ENCODE peak calls at places on chromosomes 2 and 18, in ten cellular contexts. One of them, this sample, is unnamed.

GRCh38 chr2:112646791-112647720 is 1.3 kb downstream of the SLC20A1 start:
- DNase-seq in activated CD8-positive, alpha-beta memory T cell treated with anti-CD3 and anti-CD28 coated beads, Interleukin-2, amount 50 U/mL, for 48 hours: no peak
- DNase-seq in cortex of kidney: no peak
- DNase-seq in foreskin fibroblast: no peak
- DNase-seq in NCI-H1105 treated with DMSO at 0.1 percent for 48 hours: peak; percentile 25
- DNase-seq in LHCN-M2: no peak
- DNase-seq in NCI-H748 treated with DMSO at 0.1 percent for 48 hours: peak; percentile 36
- DNase-seq in activated gamma-delta T cell treated with Interleukin-2 at 50 U/mL for 16 hours: no peak
- DNase-seq in NCI-H2029: peak; percentile 13
- DNase-seq in Calu3: no peak
- DNase-seq in this sample: no peak

GRCh38 chr2:226705965-226706364 is 93.7 kb downstream of the IRS1 start:
- DNase-seq in NCI-H1105 treated with DMSO at 0.1 percent for 48 hours: no peak
- DNase-seq in LHCN-M2: no peak
- DNase-seq in foreskin fibroblast: no peak
- DNase-seq in activated CD8-positive, alpha-beta memory T cell treated with anti-CD3 and anti-CD28 coated beads, Interleukin-2, amount 50 U/mL, for 48 hours: no peak
- DNase-seq in cortex of kidney: no peak
- DNase-seq in Calu3: no peak
- DNase-seq in activated gamma-delta T cell treated with Interleukin-2 at 50 U/mL for 16 hours: no peak
- DNase-seq in NCI-H748 treated with DMSO at 0.1 percent for 48 hours: no peak
- DNase-seq in NCI-H2029: no peak
- DNase-seq in this sample: no peak

GRCh38 chr18:13443546-13443945 is 225.0 kb downstream of the LDLRAD4 start:
- DNase-seq in activated CD8-positive, alpha-beta memory T cell treated with anti-CD3 and anti-CD28 coated beads, Interleukin-2, amount 50 U/mL, for 48 hours: peak; percentile 22
- DNase-seq in activated gamma-delta T cell treated with Interleukin-2 at 50 U/mL for 16 hours: no peak
- DNase-seq in NCI-H1105 treated with DMSO at 0.1 percent for 48 hours: no peak
- DNase-seq in Calu3: no peak
- DNase-seq in cortex of kidney: no peak
- DNase-seq in LHCN-M2: no peak
- DNase-seq in NCI-H748 treated with DMSO at 0.1 percent for 48 hours: no peak
- DNase-seq in foreskin fibroblast: no peak
- DNase-seq in NCI-H2029: no peak
- DNase-seq in this sample: no peak

GRCh38 chr18:74869904-74870863 is 272.5 kb downstream of the ZNF407 start:
- DNase-seq in activated gamma-delta T cell treated with Interleukin-2 at 50 U/mL for 16 hours: no peak
- DNase-seq in foreskin fibroblast: no peak
- DNase-seq in cortex of kidney: no peak
- DNase-seq in NCI-H1105 treated with DMSO at 0.1 percent for 48 hours: no peak
- DNase-seq in NCI-H2029: no peak
- DNase-seq in NCI-H748 treated with DMSO at 0.1 percent for 48 hours: no peak
- DNase-seq in activated CD8-positive, alpha-beta memory T cell treated with anti-CD3 and anti-CD28 coated beads, Interleukin-2, amount 50 U/mL, for 48 hours: no peak
- DNase-seq in LHCN-M2: peak; percentile 26
- DNase-seq in Calu3: no peak
- DNase-seq in this sample: peak; percentile 1

GRCh38 chr18:79912994-79913831 is 38.2 kb downstream of the SLC66A2 start:
- DNase-seq in foreskin fibroblast: no peak
- DNase-seq in NCI-H748 treated with DMSO at 0.1 percent for 48 hours: no peak
- DNase-seq in Calu3: no peak
- DNase-seq in NCI-H1105 treated with DMSO at 0.1 percent for 48 hours: no peak
- DNase-seq in cortex of kidney: no peak
- DNase-seq in NCI-H2029: no peak
- DNase-seq in LHCN-M2: no peak
- DNase-seq in activated CD8-positive, alpha-beta memory T cell treated with anti-CD3 and anti-CD28 coated beads, Interleukin-2, amount 50 U/mL, for 48 hours: peak; percentile 43
- DNase-seq in activated gamma-delta T cell treated with Interleukin-2 at 50 U/mL for 16 hours: no peak
- DNase-seq in this sample: no peak

GRCh38 chr2:217799553-217800432 is 203.0 kb downstream of the TNS1 start:
- DNase-seq in NCI-H2029: no peak
- DNase-seq in activated CD8-positive, alpha-beta memory T cell treated with anti-CD3 and anti-CD28 coated beads, Interleukin-2, amount 50 U/mL, for 48 hours: no peak
- DNase-seq in NCI-H1105 treated with DMSO at 0.1 percent for 48 hours: no peak
- DNase-seq in NCI-H748 treated with DMSO at 0.1 percent for 48 hours: no peak
- DNase-seq in foreskin fibroblast: no peak
- DNase-seq in cortex of kidney: no peak
- DNase-seq in Calu3: no peak
- DNase-seq in activated gamma-delta T cell treated with Interleukin-2 at 50 U/mL for 16 hours: no peak
- DNase-seq in LHCN-M2: no peak
- DNase-seq in this sample: peak; percentile 0

GRCh38 chr18:49251451-49251850 is 209.0 kb downstream of the DYM start:
- DNase-seq in NCI-H1105 treated with DMSO at 0.1 percent for 48 hours: peak; percentile 11
- DNase-seq in cortex of kidney: no peak
- DNase-seq in activated CD8-positive, alpha-beta memory T cell treated with anti-CD3 and anti-CD28 coated beads, Interleukin-2, amount 50 U/mL, for 48 hours: no peak
- DNase-seq in Calu3: no peak
- DNase-seq in LHCN-M2: no peak
- DNase-seq in activated gamma-delta T cell treated with Interleukin-2 at 50 U/mL for 16 hours: no peak
- DNase-seq in NCI-H2029: no peak
- DNase-seq in NCI-H748 treated with DMSO at 0.1 percent for 48 hours: no peak
- DNase-seq in foreskin fibroblast: no peak
- DNase-seq in this sample: no peak

GRCh38 chr18:76970749-76971148 is 148.4 kb downstream of the ZNF236 start:
- DNase-seq in foreskin fibroblast: no peak
- DNase-seq in Calu3: no peak
- DNase-seq in LHCN-M2: no peak
- DNase-seq in cortex of kidney: no peak
- DNase-seq in NCI-H748 treated with DMSO at 0.1 percent for 48 hours: no peak
- DNase-seq in NCI-H1105 treated with DMSO at 0.1 percent for 48 hours: no peak
- DNase-seq in activated gamma-delta T cell treated with Interleukin-2 at 50 U/mL for 16 hours: no peak
- DNase-seq in activated CD8-positive, alpha-beta memory T cell treated with anti-CD3 and anti-CD28 coated beads, Interleukin-2, amount 50 U/mL, for 48 hours: peak; percentile 35
- DNase-seq in NCI-H2029: no peak
- DNase-seq in this sample: no peak

GRCh38 chr2:160892204-160892603 is 268.0 kb upstream of the TANK start:
- DNase-seq in NCI-H1105 treated with DMSO at 0.1 percent for 48 hours: no peak
- DNase-seq in LHCN-M2: no peak
- DNase-seq in cortex of kidney: no peak
- DNase-seq in NCI-H748 treated with DMSO at 0.1 percent for 48 hours: no peak
- DNase-seq in activated CD8-positive, alpha-beta memory T cell treated with anti-CD3 and anti-CD28 coated beads, Interleukin-2, amount 50 U/mL, for 48 hours: no peak
- DNase-seq in activated gamma-delta T cell treated with Interleukin-2 at 50 U/mL for 16 hours: no peak
- DNase-seq in NCI-H2029: no peak
- DNase-seq in foreskin fibroblast: no peak
- DNase-seq in Calu3: no peak
- DNase-seq in this sample: no peak

GRCh38 chr18:30121397-30121796 is 921.1 kb downstream of the DSC3 start:
- DNase-seq in NCI-H748 treated with DMSO at 0.1 percent for 48 hours: no peak
- DNase-seq in foreskin fibroblast: no peak
- DNase-seq in NCI-H1105 treated with DMSO at 0.1 percent for 48 hours: no peak
- DNase-seq in activated gamma-delta T cell treated with Interleukin-2 at 50 U/mL for 16 hours: no peak
- DNase-seq in NCI-H2029: no peak
- DNase-seq in cortex of kidney: no peak
- DNase-seq in activated CD8-positive, alpha-beta memory T cell treated with anti-CD3 and anti-CD28 coated beads, Interleukin-2, amount 50 U/mL, for 48 hours: no peak
- DNase-seq in Calu3: no peak
- DNase-seq in LHCN-M2: peak; percentile 10
- DNase-seq in this sample: no peak

GRCh38 chr2:2843969-2844548 is 513.0 kb upstream of the MYT1L start:
- DNase-seq in NCI-H748 treated with DMSO at 0.1 percent for 48 hours: no peak
- DNase-seq in Calu3: no peak
- DNase-seq in LHCN-M2: no peak
- DNase-seq in NCI-H2029: no peak
- DNase-seq in cortex of kidney: no peak
- DNase-seq in foreskin fibroblast: no peak
- DNase-seq in NCI-H1105 treated with DMSO at 0.1 percent for 48 hours: no peak
- DNase-seq in activated CD8-positive, alpha-beta memory T cell treated with anti-CD3 and anti-CD28 coated beads, Interleukin-2, amount 50 U/mL, for 48 hours: no peak
- DNase-seq in activated gamma-delta T cell treated with Interleukin-2 at 50 U/mL for 16 hours: no peak
- DNase-seq in this sample: no peak

GRCh38 chr2:227188292-227188691 is 23.9 kb downstream of the COL4A3 start:
- DNase-seq in Calu3: peak; percentile 27
- DNase-seq in cortex of kidney: no peak
- DNase-seq in NCI-H1105 treated with DMSO at 0.1 percent for 48 hours: no peak
- DNase-seq in LHCN-M2: peak; percentile 67
- DNase-seq in foreskin fibroblast: no peak
- DNase-seq in NCI-H748 treated with DMSO at 0.1 percent for 48 hours: no peak
- DNase-seq in NCI-H2029: no peak
- DNase-seq in activated gamma-delta T cell treated with Interleukin-2 at 50 U/mL for 16 hours: no peak
- DNase-seq in activated CD8-positive, alpha-beta memory T cell treated with anti-CD3 and anti-CD28 coated beads, Interleukin-2, amount 50 U/mL, for 48 hours: no peak
- DNase-seq in this sample: peak; percentile 22

GRCh38 chr2:17166506-17166905 is 351.7 kb downstream of the RAD51AP2 start:
- DNase-seq in NCI-H2029: no peak
- DNase-seq in NCI-H748 treated with DMSO at 0.1 percent for 48 hours: peak; percentile 15
- DNase-seq in LHCN-M2: peak; percentile 86
- DNase-seq in activated CD8-positive, alpha-beta memory T cell treated with anti-CD3 and anti-CD28 coated beads, Interleukin-2, amount 50 U/mL, for 48 hours: no peak
- DNase-seq in Calu3: no peak
- DNase-seq in activated gamma-delta T cell treated with Interleukin-2 at 50 U/mL for 16 hours: no peak
- DNase-seq in cortex of kidney: no peak
- DNase-seq in foreskin fibroblast: peak; percentile 6
- DNase-seq in NCI-H1105 treated with DMSO at 0.1 percent for 48 hours: no peak
- DNase-seq in this sample: no peak

GRCh38 chr2:20429528-20429927 is 17.3 kb upstream of the RHOB start:
- DNase-seq in NCI-H1105 treated with DMSO at 0.1 percent for 48 hours: no peak
- DNase-seq in activated CD8-positive, alpha-beta memory T cell treated with anti-CD3 and anti-CD28 coated beads, Interleukin-2, amount 50 U/mL, for 48 hours: peak; percentile 20
- DNase-seq in NCI-H748 treated with DMSO at 0.1 percent for 48 hours: no peak
- DNase-seq in cortex of kidney: no peak
- DNase-seq in foreskin fibroblast: no peak
- DNase-seq in activated gamma-delta T cell treated with Interleukin-2 at 50 U/mL for 16 hours: no peak
- DNase-seq in Calu3: no peak
- DNase-seq in LHCN-M2: peak; percentile 70
- DNase-seq in NCI-H2029: no peak
- DNase-seq in this sample: no peak

GRCh38 chr2:30146337-30147195 is at the start of gene YPEL5:
- DNase-seq in cortex of kidney: peak; percentile 46
- DNase-seq in Calu3: peak; percentile 99
- DNase-seq in NCI-H748 treated with DMSO at 0.1 percent for 48 hours: peak; percentile 98
- DNase-seq in activated gamma-delta T cell treated with Interleukin-2 at 50 U/mL for 16 hours: peak; percentile 100
- DNase-seq in foreskin fibroblast: peak; percentile 99
- DNase-seq in activated CD8-positive, alpha-beta memory T cell treated with anti-CD3 and anti-CD28 coated beads, Interleukin-2, amount 50 U/mL, for 48 hours: peak; percentile 97
- DNase-seq in NCI-H2029: peak; percentile 98
- DNase-seq in LHCN-M2: peak; percentile 99
- DNase-seq in NCI-H1105 treated with DMSO at 0.1 percent for 48 hours: peak; percentile 99
- DNase-seq in this sample: peak; percentile 95

GRCh38 chr2:113138428-113139322 is 11.3 kb downstream of the IL1RN start:
- DNase-seq in cortex of kidney: no peak
- DNase-seq in NCI-H2029: peak; percentile 24
- DNase-seq in foreskin fibroblast: peak; percentile 54
- DNase-seq in Calu3: peak; percentile 77
- DNase-seq in NCI-H1105 treated with DMSO at 0.1 percent for 48 hours: peak; percentile 61
- DNase-seq in activated CD8-positive, alpha-beta memory T cell treated with anti-CD3 and anti-CD28 coated beads, Interleukin-2, amount 50 U/mL, for 48 hours: no peak
- DNase-seq in NCI-H748 treated with DMSO at 0.1 percent for 48 hours: peak; percentile 34
- DNase-seq in activated gamma-delta T cell treated with Interleukin-2 at 50 U/mL for 16 hours: peak; percentile 61
- DNase-seq in LHCN-M2: peak; percentile 61
- DNase-seq in this sample: peak; percentile 51

GRCh38 chr2:17353268-17353667 is 165.0 kb downstream of the RAD51AP2 start:
- DNase-seq in Calu3: no peak
- DNase-seq in NCI-H2029: no peak
- DNase-seq in LHCN-M2: no peak
- DNase-seq in NCI-H748 treated with DMSO at 0.1 percent for 48 hours: no peak
- DNase-seq in foreskin fibroblast: no peak
- DNase-seq in NCI-H1105 treated with DMSO at 0.1 percent for 48 hours: no peak
- DNase-seq in activated gamma-delta T cell treated with Interleukin-2 at 50 U/mL for 16 hours: no peak
- DNase-seq in cortex of kidney: no peak
- DNase-seq in activated CD8-positive, alpha-beta memory T cell treated with anti-CD3 and anti-CD28 coated beads, Interleukin-2, amount 50 U/mL, for 48 hours: no peak
- DNase-seq in this sample: no peak

GRCh38 chr2:118250463-118250862 is 162.2 kb downstream of the INSIG2 start:
- DNase-seq in NCI-H748 treated with DMSO at 0.1 percent for 48 hours: no peak
- DNase-seq in NCI-H1105 treated with DMSO at 0.1 percent for 48 hours: no peak
- DNase-seq in activated CD8-positive, alpha-beta memory T cell treated with anti-CD3 and anti-CD28 coated beads, Interleukin-2, amount 50 U/mL, for 48 hours: peak; percentile 15
- DNase-seq in cortex of kidney: no peak
- DNase-seq in LHCN-M2: no peak
- DNase-seq in activated gamma-delta T cell treated with Interleukin-2 at 50 U/mL for 16 hours: no peak
- DNase-seq in Calu3: peak; percentile 16
- DNase-seq in foreskin fibroblast: no peak
- DNase-seq in NCI-H2029: no peak
- DNase-seq in this sample: no peak

GRCh38 chr2:150686391-150686790 is 198.9 kb upstream of the RND3 start:
- DNase-seq in activated gamma-delta T cell treated with Interleukin-2 at 50 U/mL for 16 hours: no peak
- DNase-seq in activated CD8-positive, alpha-beta memory T cell treated with anti-CD3 and anti-CD28 coated beads, Interleukin-2, amount 50 U/mL, for 48 hours: no peak
- DNase-seq in LHCN-M2: peak; percentile 41
- DNase-seq in cortex of kidney: no peak
- DNase-seq in NCI-H2029: no peak
- DNase-seq in NCI-H748 treated with DMSO at 0.1 percent for 48 hours: no peak
- DNase-seq in NCI-H1105 treated with DMSO at 0.1 percent for 48 hours: no peak
- DNase-seq in foreskin fibroblast: no peak
- DNase-seq in Calu3: no peak
- DNase-seq in this sample: no peak

GRCh38 chr2:46101557-46102220 is 195.5 kb upstream of the EPAS1 start:
- DNase-seq in NCI-H748 treated with DMSO at 0.1 percent for 48 hours: no peak
- DNase-seq in activated CD8-positive, alpha-beta memory T cell treated with anti-CD3 and anti-CD28 coated beads, Interleukin-2, amount 50 U/mL, for 48 hours: no peak
- DNase-seq in foreskin fibroblast: peak; percentile 60
- DNase-seq in activated gamma-delta T cell treated with Interleukin-2 at 50 U/mL for 16 hours: no peak
- DNase-seq in Calu3: no peak
- DNase-seq in cortex of kidney: no peak
- DNase-seq in NCI-H1105 treated with DMSO at 0.1 percent for 48 hours: no peak
- DNase-seq in NCI-H2029: no peak
- DNase-seq in LHCN-M2: peak; percentile 89
- DNase-seq in this sample: no peak

GRCh38 chr2:176137883-176138282 is 8.4 kb downstream of the HOXD8 start:
- DNase-seq in foreskin fibroblast: no peak
- DNase-seq in NCI-H748 treated with DMSO at 0.1 percent for 48 hours: no peak
- DNase-seq in cortex of kidney: no peak
- DNase-seq in activated CD8-positive, alpha-beta memory T cell treated with anti-CD3 and anti-CD28 coated beads, Interleukin-2, amount 50 U/mL, for 48 hours: no peak
- DNase-seq in NCI-H1105 treated with DMSO at 0.1 percent for 48 hours: no peak
- DNase-seq in NCI-H2029: no peak
- DNase-seq in LHCN-M2: no peak
- DNase-seq in Calu3: no peak
- DNase-seq in activated gamma-delta T cell treated with Interleukin-2 at 50 U/mL for 16 hours: no peak
- DNase-seq in this sample: no peak

GRCh38 chr2:66596229-66596628 is 161.3 kb downstream of the MEIS1 start:
- DNase-seq in activated gamma-delta T cell treated with Interleukin-2 at 50 U/mL for 16 hours: no peak
- DNase-seq in Calu3: no peak
- DNase-seq in foreskin fibroblast: no peak
- DNase-seq in NCI-H1105 treated with DMSO at 0.1 percent for 48 hours: no peak
- DNase-seq in cortex of kidney: no peak
- DNase-seq in NCI-H748 treated with DMSO at 0.1 percent for 48 hours: no peak
- DNase-seq in activated CD8-positive, alpha-beta memory T cell treated with anti-CD3 and anti-CD28 coated beads, Interleukin-2, amount 50 U/mL, for 48 hours: no peak
- DNase-seq in LHCN-M2: peak; percentile 80
- DNase-seq in NCI-H2029: no peak
- DNase-seq in this sample: peak; percentile 62

GRCh38 chr2:191758420-191759199 is 80.7 kb downstream of the NABP1 start:
- DNase-seq in foreskin fibroblast: no peak
- DNase-seq in activated gamma-delta T cell treated with Interleukin-2 at 50 U/mL for 16 hours: peak; percentile 41
- DNase-seq in activated CD8-positive, alpha-beta memory T cell treated with anti-CD3 and anti-CD28 coated beads, Interleukin-2, amount 50 U/mL, for 48 hours: peak; percentile 59
- DNase-seq in NCI-H748 treated with DMSO at 0.1 percent for 48 hours: peak; percentile 33
- DNase-seq in Calu3: peak; percentile 85
- DNase-seq in NCI-H2029: no peak
- DNase-seq in cortex of kidney: no peak
- DNase-seq in NCI-H1105 treated with DMSO at 0.1 percent for 48 hours: peak; percentile 40
- DNase-seq in LHCN-M2: peak; percentile 75
- DNase-seq in this sample: peak; percentile 60

GRCh38 chr2:162072976-162073775 is 839 bp downstream of the DPP4 start:
- DNase-seq in NCI-H1105 treated with DMSO at 0.1 percent for 48 hours: no peak
- DNase-seq in activated gamma-delta T cell treated with Interleukin-2 at 50 U/mL for 16 hours: peak; percentile 6
- DNase-seq in activated CD8-positive, alpha-beta memory T cell treated with anti-CD3 and anti-CD28 coated beads, Interleukin-2, amount 50 U/mL, for 48 hours: peak; percentile 65
- DNase-seq in NCI-H2029: no peak
- DNase-seq in LHCN-M2: peak; percentile 36
- DNase-seq in Calu3: peak; percentile 13
- DNase-seq in foreskin fibroblast: no peak
- DNase-seq in NCI-H748 treated with DMSO at 0.1 percent for 48 hours: no peak
- DNase-seq in cortex of kidney: no peak
- DNase-seq in this sample: no peak

This sample was measured in hepatic stellate cell.